ENCODE peak calls at places on chromosomes 5 and 9, in five cellular contexts. M, D, F, Q and T are unnamed samples.

GRCh38 chr5:124210106-124210918 is 536.1 kb downstream of the ZNF608 start:
- DNase-seq in F (no peak), Q (no peak), M (no peak), D (no peak), T (no peak)

GRCh38 chr5:157511656-157512644 is 51.9 kb downstream of the NIPAL4 start:
- DNase-seq in Q (peak; percentile 99), D (peak; percentile 82), F (no peak), M (peak; percentile 84), T (no peak)

GRCh38 chr9:97527626-97528528 is 26.4 kb downstream of the TMOD1 start:
- DNase-seq in D (peak; percentile 72), F (no peak), Q (no peak), M (no peak), T (no peak)

GRCh38 chr5:124162782-124163532 is 583.5 kb downstream of the ZNF608 start:
- DNase-seq in F (peak; percentile 17), Q (no peak), M (peak; percentile 79), D (no peak), T (no peak)

GRCh38 chr9:120507936-120508510 is 71.9 kb downstream of the CDK5RAP2 start:
- DNase-seq in F (no peak), Q (no peak), M (no peak), D (no peak), T (peak; percentile 9)

GRCh38 chr5:66198837-66199236 is 54.7 kb downstream of the SREK1 start:
- DNase-seq in M (no peak), D (no peak), F (no peak), Q (no peak), T (no peak)

GRCh38 chr5:165370772-165371171 is 1865.4 kb downstream of the MAT2B start:
- DNase-seq in F (no peak), Q (no peak), D (no peak), M (no peak), T (no peak)

GRCh38 chr5:176389114-176389768 is 690 bp downstream of the HIGD2A start:
- DNase-seq in D (no peak), F (no peak), M (peak; percentile 99), Q (no peak), T (no peak)

GRCh38 chr9:94156549-94157407 is 72.5 kb downstream of the PTPDC1 start:
- DNase-seq in F (no peak), Q (peak; percentile 93), M (no peak), D (peak; percentile 38), T (no peak)

GRCh38 chr9:135213566-135213965 is 126.1 kb downstream of the OLFM1 start:
- DNase-seq in Q (peak; percentile 22), D (no peak), M (no peak), F (peak; percentile 63), T (no peak)

GRCh38 chr5:76927961-76928360 is 24.9 kb upstream of the CRHBP start:
- DNase-seq in D (no peak), M (no peak), Q (no peak), F (no peak), T (no peak)

GRCh38 chr5:143976055-143976454 is 164.1 kb downstream of the HMHB1 start:
- DNase-seq in M (no peak), Q (no peak), F (no peak), D (no peak), T (no peak)

GRCh38 chr5:170387775-170388174 is 1.4 kb downstream of the KCNMB1 start:
- DNase-seq in Q (no peak), M (no peak), F (no peak), D (no peak), T (no peak)

GRCh38 chr9:98502976-98503325 is 205.8 kb downstream of the GABBR2 start:
- DNase-seq in F (no peak), Q (no peak), M (no peak), D (no peak), T (no peak)

GRCh38 chr5:38420691-38421395 is 135.6 kb downstream of the LIFR start:
- DNase-seq in D (peak; percentile 7), Q (peak; percentile 69), M (no peak), F (peak; percentile 74), T (peak; percentile 35)

GRCh38 chr5:42807722-42808447 is 3.8 kb downstream of the SELENOP start:
- DNase-seq in Q (no peak), F (no peak), M (no peak), D (no peak), T (no peak)

GRCh38 chr5:82019342-82020138 is 47.7 kb downstream of the ATG10 start:
- DNase-seq in M (no peak), F (no peak), D (no peak), Q (no peak), T (no peak)

GRCh38 chr9:131270171-131271015 is 5.9 kb downstream of the FAM78A start:
- DNase-seq in M (peak; percentile 93), Q (peak; percentile 86), D (peak; percentile 74), F (no peak), T (peak; percentile 62)

GRCh38 chr9:76216161-76216649 is 178.0 kb downstream of the RFK start:
- DNase-seq in Q (no peak), F (no peak), M (no peak), D (no peak), T (no peak)

DNA sequence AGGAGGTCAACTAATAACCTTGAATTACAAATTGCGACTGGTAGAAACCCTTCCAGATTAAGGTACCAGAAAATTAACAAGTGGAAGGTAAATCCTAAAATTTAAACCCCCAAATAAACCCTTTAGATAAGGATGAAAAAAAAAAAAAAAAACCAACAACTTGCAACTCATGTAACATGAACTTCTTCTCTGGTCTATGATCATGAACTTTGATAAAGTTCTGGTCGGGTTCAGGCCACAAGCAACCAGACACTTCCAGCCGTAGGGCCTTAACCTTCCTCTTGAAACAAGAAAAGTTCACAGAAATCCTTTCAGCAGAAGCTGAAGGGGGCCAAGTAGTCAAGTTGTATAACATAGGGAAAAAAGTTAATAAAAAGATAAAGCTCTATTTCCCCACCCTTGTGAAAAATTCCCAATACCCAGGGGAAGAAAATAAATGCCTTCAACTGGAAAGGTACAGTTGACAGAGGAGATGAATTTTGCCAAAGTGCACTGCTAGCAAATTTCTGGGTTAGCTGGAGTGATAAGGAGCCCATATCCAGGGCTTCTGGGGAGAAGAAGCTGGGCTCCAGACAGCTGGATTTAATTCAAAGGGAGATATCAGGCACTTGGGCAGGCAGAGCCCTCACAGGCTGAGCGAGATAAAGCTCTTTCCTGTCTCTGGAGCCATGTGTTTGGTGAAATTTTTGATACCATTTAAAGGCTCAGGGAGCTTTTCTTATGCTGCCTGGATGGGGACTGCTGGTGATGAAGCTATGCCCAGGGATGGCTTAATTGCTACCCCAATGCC is 234.2 kb upstream of the PANK3 start:
- DNase-seq in F (no peak), Q (no peak), D (no peak), M (no peak), T (no peak)
- TF ChIP-seq CTCF in F (no peak), Q (no peak), D (no peak), M (no peak), T (no peak)

GRCh38 chr5:45774528-45774927 is 78.3 kb upstream of the HCN1 start:
- DNase-seq in M (no peak), D (no peak), Q (no peak), F (no peak), T (no peak)
- TF ChIP-seq CTCF in M (no peak), D (no peak), Q (no peak), F (peak; percentile 21), T (peak; percentile 32)

GRCh38 chr9:70578720-70579119 is 164.3 kb upstream of the KLF9 start:
- DNase-seq in D (no peak), F (no peak), Q (no peak), M (no peak), T (no peak)
- TF ChIP-seq CTCF in D (no peak), F (no peak), Q (no peak), M (no peak), T (peak; percentile 29)

GRCh38 chr5:62502456-62503101 is 76.0 kb upstream of the LRRC70 start:
- DNase-seq in Q (no peak), F (no peak), D (no peak), M (no peak), T (no peak)
- TF ChIP-seq CTCF in Q (no peak), F (no peak), D (no peak), M (no peak), T (no peak)

DNA sequence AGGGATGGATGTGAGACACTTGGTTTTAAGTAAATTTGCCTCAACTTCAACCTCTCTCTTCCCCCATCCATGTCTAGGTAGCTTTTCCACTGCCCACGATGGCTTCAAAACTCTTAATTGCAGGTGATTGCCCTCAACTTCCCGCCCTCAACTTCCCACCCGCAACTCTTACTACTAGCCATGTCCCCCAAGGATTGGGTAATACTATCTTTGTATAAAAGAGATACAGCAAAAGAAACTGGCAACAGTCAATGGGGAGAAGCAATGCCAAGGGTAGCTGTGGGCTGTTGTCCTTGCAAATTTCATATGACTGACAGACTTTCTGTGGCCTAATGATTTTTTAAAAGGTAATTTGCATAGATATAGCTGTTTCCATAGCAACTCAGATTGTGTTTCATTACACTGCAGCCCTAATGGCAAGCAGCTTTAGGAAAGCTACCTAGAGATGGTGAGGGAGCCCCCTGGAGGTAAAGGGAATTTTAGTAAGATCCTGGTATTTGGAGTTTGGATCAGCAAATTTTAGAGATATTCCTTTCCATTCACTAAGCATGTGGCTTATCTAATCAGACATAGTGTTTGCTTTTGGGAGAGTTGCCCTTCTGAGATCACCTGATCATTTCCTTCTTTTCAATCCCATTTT is 421.5 kb upstream of the DAP start:
- DNase-seq in Q (no peak), D (no peak), M (no peak), F (peak; percentile 38), T (peak; percentile 40)
- TF ChIP-seq CTCF in Q (no peak), D (no peak), M (no peak), F (peak; percentile 55), T (peak; percentile 45)

DNA sequence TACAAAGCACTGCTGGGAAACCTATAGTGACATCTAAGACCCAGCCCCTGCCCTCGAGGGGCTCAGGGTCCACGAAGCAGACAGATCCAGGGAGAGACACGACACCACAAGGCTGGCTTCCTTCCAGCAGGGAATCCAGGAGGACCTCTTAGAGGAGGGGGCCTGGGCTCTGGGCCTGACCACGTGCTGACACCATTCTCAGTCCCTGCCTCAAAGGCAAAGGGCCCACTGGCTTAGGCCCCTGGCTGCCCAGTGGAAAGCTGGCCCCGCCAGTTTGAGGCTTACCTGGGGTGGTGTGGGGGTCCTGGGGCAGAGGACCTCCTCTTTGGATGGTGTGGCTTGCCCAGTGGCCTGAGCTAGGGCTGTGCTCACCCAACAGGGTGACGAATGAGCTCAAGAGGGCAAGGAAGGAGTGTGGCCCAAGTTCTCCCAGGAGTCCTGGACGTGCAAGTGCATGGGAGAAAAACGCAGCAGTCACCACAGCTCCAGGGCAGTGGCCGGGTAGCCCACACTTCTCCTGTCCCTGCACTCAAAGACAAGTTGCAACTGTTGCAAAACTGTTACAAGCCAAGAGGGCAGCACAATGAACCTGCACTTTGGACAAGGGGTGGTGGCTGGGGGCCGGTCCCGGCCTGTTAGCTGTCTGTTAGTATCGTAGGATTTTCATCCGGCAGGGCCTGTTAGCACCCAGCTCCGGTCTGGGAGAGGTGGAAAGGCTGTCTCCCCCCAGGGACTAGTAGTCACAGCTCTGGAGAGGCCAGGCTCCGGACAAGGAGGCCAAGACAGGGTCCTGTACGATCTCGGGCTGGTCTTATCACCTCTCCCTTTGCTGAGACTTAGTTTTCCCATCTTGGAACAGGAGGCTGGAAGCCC is 1.5 kb upstream of the SARDH start:
- DNase-seq in F (no peak), Q (peak; percentile 62), D (no peak), M (no peak), T (no peak)
- TF ChIP-seq CTCF in F (no peak), Q (no peak), D (no peak), M (no peak), T (no peak)

GRCh38 chr5:119022017-119022745 is 33.8 kb upstream of the DTWD2 start:
- DNase-seq in D (no peak), Q (no peak), M (peak; percentile 52), F (no peak), T (peak; percentile 41)
- TF ChIP-seq CTCF in D (no peak), Q (no peak), M (peak; percentile 17), F (peak; percentile 27), T (peak; percentile 56)

GRCh38 chr9:101486693-101487442 is 46.8 kb upstream of the RNF20 start:
- DNase-seq in Q (peak; percentile 67), F (peak; percentile 67), D (no peak), M (peak; percentile 74), T (peak; percentile 31)
- TF ChIP-seq CTCF in Q (no peak), F (peak; percentile 25), D (no peak), M (no peak), T (no peak)